ENCODE peak calls at places on chromosome 15, in seven cellular contexts. E, O, G, W, R, T and Y are unnamed samples.

GRCh38 chr15:71451080-71451479 is 335.8 kb downstream of the THSD4 start:
- DNase-seq in O (no peak), T (no peak), W (peak; percentile 24), G (no peak), R (no peak), E (no peak), Y (no peak)

GRCh38 chr15:30649952-30650929 is 24.3 kb downstream of the ARHGAP11B start:
- DNase-seq in T (no peak), E (no peak), W (peak; percentile 16), O (no peak), G (no peak), R (peak; percentile 74), Y (no peak)

GRCh38 chr15:82680200-82681102 is 29.2 kb downstream of the AP3B2 start:
- DNase-seq in G (peak; percentile 9), R (peak; percentile 77), T (peak; percentile 94), O (peak; percentile 86), E (peak; percentile 47), W (no peak), Y (peak; percentile 85)

GRCh38 chr15:64247535-64247905 is 84.7 kb upstream of the PPIB start:
- DNase-seq in E (no peak), R (no peak), T (no peak), O (no peak), W (no peak), G (no peak), Y (no peak)

GRCh38 chr15:77358545-77359240 is 61.2 kb downstream of the PEAK1 start:
- DNase-seq in E (no peak), G (no peak), W (peak; percentile 35), O (no peak), R (no peak), T (no peak), Y (no peak)

GRCh38 chr15:85086855-85087254 is 105.2 kb downstream of the PDE8A start:
- DNase-seq in T (no peak), W (no peak), E (no peak), R (no peak), O (no peak), G (no peak), Y (no peak)

GRCh38 chr15:99105516-99106341 is 849 bp downstream of the SYNM start:
- DNase-seq in O (peak; percentile 72), R (peak; percentile 49), E (peak; percentile 62), G (peak; percentile 85), T (peak; percentile 89), W (peak; percentile 63), Y (peak; percentile 75)

GRCh38 chr15:94306700-94307650 is 75.6 kb downstream of the MCTP2 start:
- DNase-seq in R (peak; percentile 77), G (no peak), E (no peak), O (no peak), W (peak; percentile 28), T (no peak), Y (no peak)

GRCh38 chr15:89674526-89674925 is 4.6 kb downstream of the PLIN1 start:
- DNase-seq in R (no peak), O (no peak), G (no peak), E (no peak), T (no peak), W (no peak), Y (no peak)

GRCh38 chr15:80923668-80924067 is 66.0 kb downstream of the MESD start:
- DNase-seq in W (no peak), R (no peak), T (no peak), E (no peak), O (no peak), G (no peak), Y (no peak)

GRCh38 chr15:61196711-61197110 is 32.4 kb downstream of the RORA start:
- DNase-seq in R (no peak), T (no peak), G (no peak), W (no peak), O (no peak), E (no peak), Y (no peak)

GRCh38 chr15:72168131-72168825 is 29.3 kb downstream of the GRAMD2A start:
- DNase-seq in T (peak; percentile 20), E (no peak), G (peak; percentile 84), W (peak; percentile 29), R (no peak), O (peak; percentile 25), Y (no peak)

GRCh38 chr15:42010434-42010833 is 10.4 kb downstream of the PLA2G4E start:
- DNase-seq in W (no peak), T (no peak), G (no peak), E (no peak), R (no peak), O (no peak), Y (no peak)

GRCh38 chr15:40058476-40059140 is 19.6 kb upstream of the SRP14 start:
- DNase-seq in O (no peak), R (no peak), E (no peak), T (no peak), G (no peak), W (peak; percentile 73), Y (no peak)

DNA sequence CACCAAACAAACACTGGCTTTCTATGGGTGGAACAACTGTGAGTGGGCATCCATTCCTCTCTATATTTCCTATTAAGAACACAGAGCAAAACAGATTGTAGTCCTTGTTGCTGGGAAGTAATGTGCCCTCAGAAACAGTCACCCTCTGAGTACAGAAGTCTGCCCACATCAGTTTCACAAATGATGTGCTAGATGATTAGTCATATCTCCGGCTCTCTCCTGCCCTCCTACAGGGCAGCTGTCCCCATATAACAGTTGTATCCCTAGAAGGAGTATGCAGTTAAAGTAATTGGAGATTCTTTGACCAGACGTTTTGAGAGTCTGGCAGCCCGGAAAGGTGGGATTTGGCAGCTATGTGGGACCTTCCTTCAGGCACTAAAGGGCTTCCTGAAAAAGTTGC is 159.9 kb downstream of the APBA2 start:
- DNase-seq in W (no peak), O (no peak), R (no peak), T (no peak), G (no peak), E (no peak), Y (no peak)
- TF ChIP-seq CTCF in W (no peak), O (no peak), R (no peak), T (no peak), G (no peak), E (no peak), Y (no peak)

GRCh38 chr15:69042531-69042930 is 28.0 kb downstream of the NOX5 start:
- DNase-seq in T (no peak), G (no peak), W (no peak), O (no peak), E (no peak), R (no peak), Y (no peak)

GRCh38 chr15:69044899-69045298 is 30.4 kb downstream of the NOX5 start:
- DNase-seq in O (no peak), T (no peak), R (no peak), E (no peak), G (peak; percentile 71), W (peak; percentile 77), Y (no peak)

GRCh38 chr15:69046781-69047180 is 32.3 kb downstream of the NOX5 start:
- DNase-seq in T (no peak), R (no peak), W (no peak), E (no peak), G (no peak), O (no peak), Y (no peak)

GRCh38 chr15:69049976-69050375 is 35.5 kb downstream of the NOX5 start:
- DNase-seq in E (no peak), T (no peak), O (no peak), R (no peak), G (no peak), W (no peak), Y (no peak)

DNA sequence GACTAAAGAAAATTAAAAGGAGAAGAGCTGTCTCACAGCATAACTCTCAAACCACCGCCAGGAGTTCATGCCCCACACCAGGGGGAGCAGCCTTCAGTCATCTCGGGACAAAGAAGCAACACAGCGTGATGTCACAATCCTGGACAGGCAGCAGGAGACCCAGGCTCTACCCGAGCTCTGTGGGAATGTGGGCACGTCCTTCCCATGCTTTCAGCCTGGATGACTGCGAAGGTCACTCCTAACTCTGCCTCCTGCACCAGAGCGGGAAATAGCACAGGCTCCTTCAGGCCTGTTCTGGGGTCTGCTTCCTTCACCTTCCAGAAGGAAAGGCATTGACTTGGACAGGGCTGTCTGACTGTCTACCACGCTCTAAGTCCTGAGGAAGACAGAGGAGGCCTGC is 31.3 kb downstream of the NOX5 start:
- DNase-seq in E (no peak), R (no peak), W (peak; percentile 58), G (no peak), T (peak; percentile 22), O (peak; percentile 38), Y (peak; percentile 23)
- TF ChIP-seq CTCF in E (no peak), R (no peak), W (peak; percentile 35), G (no peak), T (peak; percentile 33), O (peak; percentile 46), Y (no peak)

GRCh38 chr15:65623103-65623502 is 1.4 kb downstream of the SLC24A1 start:
- DNase-seq in R (no peak), T (no peak), E (no peak), G (no peak), W (no peak), O (no peak), Y (no peak)

GRCh38 chr15:65618575-65619109 is 3.1 kb upstream of the SLC24A1 start:
- DNase-seq in W (no peak), R (no peak), E (no peak), O (no peak), G (no peak), T (peak; percentile 18), Y (no peak)

GRCh38 chr15:65619636-65620290 is 2.0 kb upstream of the SLC24A1 start:
- DNase-seq in G (no peak), O (no peak), R (no peak), T (no peak), E (no peak), W (peak; percentile 20), Y (no peak)

GRCh38 chr15:65621638-65622037 is at the start of gene SLC24A1:
- DNase-seq in O (no peak), G (no peak), R (no peak), W (no peak), T (no peak), E (no peak), Y (no peak)

DNA sequence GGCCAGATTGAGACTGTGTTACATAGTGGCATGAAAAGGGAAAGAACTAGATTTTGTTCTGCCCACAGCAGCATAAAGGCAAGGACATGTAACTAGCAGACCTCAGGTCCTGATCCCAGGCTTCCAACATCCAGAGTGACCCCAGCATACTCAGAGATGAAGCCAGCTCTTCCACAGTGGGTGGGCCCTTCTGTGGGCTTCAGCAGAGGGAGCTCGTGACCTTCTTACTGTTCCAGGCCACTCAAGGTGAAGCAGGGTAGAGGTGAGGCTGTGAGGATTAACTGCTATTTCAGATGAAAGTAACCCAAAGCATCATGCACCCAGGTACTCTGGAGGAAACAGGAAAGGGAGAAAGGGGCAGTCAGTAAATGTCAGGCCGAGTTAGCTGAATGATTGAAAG is 905 bp upstream of the SLC24A1 start:
- DNase-seq in R (no peak), W (no peak), G (no peak), T (no peak), O (no peak), E (no peak), Y (no peak)
- TF ChIP-seq CTCF in R (no peak), W (no peak), G (no peak), T (peak; percentile 21), O (no peak), E (no peak), Y (no peak)

GRCh38 chr15:46280753-46281521 is 646.1 kb downstream of the SQOR start:
- DNase-seq in E (no peak), T (peak; percentile 75), O (peak; percentile 42), R (no peak), G (peak; percentile 12), W (peak; percentile 29), Y (no peak)
- TF ChIP-seq CTCF in E (no peak), T (peak; percentile 74), O (no peak), R (no peak), G (peak; percentile 30), W (peak; percentile 29), Y (no peak)